ENCODE peak calls at places on chromosomes 16 and 17, in ten cellular contexts. E is fibroblast of lung, N is tibial nerve, Z is cardiac muscle cell, A is psoas muscle, L is thoracic aorta, J is prostate gland, R is stomach, V is left ventricle myocardium inferior, H is gastrocnemius medialis. C is an unnamed sample. For H3K9me3 and H3K4me1, the result is how much of the 10 kb centered on the place peaks cover.

GRCh38 chr16:79372504-79373184 is 227.9 kb downstream of the MAF start:
- DNase-seq in E (peak), N (no peak), Z (no peak), A (peak), L (no peak), J (no peak), R (no peak), V (no peak), H (no peak), C (no peak)

GRCh38 chr17:44707755-44708400 is 587 bp upstream of the DBF4B start:
- DNase-seq in E (no peak), N (no peak), Z (no peak), A (no peak), L (no peak), J (no peak), R (no peak), V (no peak), H (no peak), C (no peak)

GRCh38 chr17:55451758-55452468 is 30.3 kb upstream of the MMD start:
- DNase-seq in E (peak), N (no peak), Z (no peak), A (no peak), L (no peak), J (no peak), R (no peak), V (no peak), H (no peak), C (no peak)

GRCh38 chr17:51741447-51741846 is 417.1 kb downstream of the CA10 start:
- DNase-seq in E (no peak), N (no peak), Z (no peak), A (no peak), L (no peak), J (no peak), R (no peak), V (no peak), H (no peak), C (no peak)

GRCh38 chr16:77290451-77291110 is 91.4 kb downstream of the SYCE1L start:
- DNase-seq in E (peak), N (no peak), Z (no peak), A (no peak), L (no peak), J (no peak), R (no peak), V (no peak), H (no peak), C (no peak)

GRCh38 chr16:25734473-25735100 is 42.8 kb downstream of the HS3ST4 start:
- DNase-seq in E (no peak), N (no peak), Z (no peak), A (no peak), L (no peak), J (no peak), R (no peak), V (no peak), H (no peak), C (no peak)

GRCh38 chr16:73126453-73126853 is 78.5 kb upstream of the ZFHX3 start:
- DNase-seq in E (peak), N (no peak), Z (no peak), A (peak), L (no peak), J (no peak), R (no peak), V (peak), H (peak), C (peak)

GRCh38 chr17:27414271-27414670 is 42.0 kb upstream of the KSR1 start:
- DNase-seq in E (peak), N (no peak), Z (no peak), A (no peak), L (no peak), J (no peak), R (no peak), V (no peak), H (no peak), C (no peak)

GRCh38 chr16:8859913-8860881 is 8.6 kb downstream of the CARHSP1 start:
- DNase-seq in E (peak), N (peak), Z (no peak), A (peak), L (no peak), J (no peak), R (peak), V (peak), H (peak), C (peak)

GRCh38 chr16:86874141-86874540 is 295.8 kb downstream of the FOXL1 start:
- DNase-seq in E (no peak), N (no peak), Z (peak), A (no peak), L (no peak), J (no peak), R (no peak), V (no peak), H (no peak), C (no peak)

GRCh38 chr17:81191646-81192045 is 25.6 kb upstream of the AATK start:
- DNase-seq in E (no peak), N (no peak), Z (no peak), A (no peak), L (no peak), J (no peak), R (no peak), V (no peak), H (no peak), C (no peak)

GRCh38 chr16:51034481-51035109 is 116.5 kb downstream of the SALL1 start:
- DNase-seq in E (no peak), N (no peak), Z (no peak), A (no peak), L (no peak), J (no peak), R (no peak), V (no peak), H (no peak), C (no peak)

GRCh38 chr17:12415031-12415430 is 250.7 kb upstream of the MYOCD start:
- DNase-seq in E (peak), N (no peak), Z (no peak), A (no peak), L (no peak), J (no peak), R (no peak), V (no peak), H (no peak), C (no peak)

GRCh38 chr17:15343749-15344148 is 2.4 kb upstream of the TEKT3 start:
- DNase-seq in E (peak), N (no peak), Z (no peak), A (no peak), L (no peak), J (no peak), R (no peak), V (no peak), H (no peak), C (no peak)

GRCh38 chr17:2542456-2542855 is 30.8 kb upstream of the METTL16 start:
- DNase-seq in E (no peak), N (no peak), Z (no peak), A (no peak), L (no peak), J (no peak), R (no peak), V (no peak), H (no peak), C (no peak)

GRCh38 chr16:31064882-31065461 is 9.1 kb downstream of the ZNF668 start:
- DNase-seq in E (peak), N (peak), Z (no peak), A (peak), L (no peak), J (no peak), R (no peak), V (peak), H (peak), C (no peak)

GRCh38 chr17:78133971-78134898 is 3.7 kb downstream of the TMC8 start:
- DNase-seq in E (peak), N (no peak), Z (peak), A (no peak), L (no peak), J (peak), R (peak), V (no peak), H (no peak), C (no peak)

GRCh38 chr17:80743181-80743771 is 198.6 kb downstream of the RPTOR start:
- DNase-seq in E (no peak), N (no peak), Z (no peak), A (peak), L (no peak), J (no peak), R (no peak), V (no peak), H (peak), C (no peak)

GRCh38 chr17:78475211-78475610 is 96.8 kb downstream of the PGS1 start:
- DNase-seq in E (no peak), N (no peak), Z (no peak), A (no peak), L (no peak), J (no peak), R (no peak), V (no peak), H (no peak), C (no peak)

GRCh38 chr16:51756447-51757123 is 605.5 kb upstream of the SALL1 start:
- DNase-seq in E (no peak), N (no peak), Z (no peak), A (no peak), L (no peak), J (no peak), R (no peak), V (no peak), H (no peak), C (no peak)

GRCh38 chr17:22514315-22514714 is 822.0 kb downstream of the KCNJ18 start:
- DNase-seq in E (no peak), N (no peak), Z (no peak), A (no peak), L (no peak), J (no peak), R (no peak), V (no peak), H (no peak), C (no peak)

GRCh38 chr17:22514767-22515320 is 822.5 kb downstream of the KCNJ18 start:
- DNase-seq in E (no peak), N (no peak), Z (no peak), A (no peak), L (no peak), J (no peak), R (no peak), V (no peak), H (no peak), C (no peak)

GRCh38 chr17:22516861-22517636 is 824.7 kb downstream of the KCNJ18 start:
- DNase-seq in E (no peak), N (no peak), Z (no peak), A (no peak), L (no peak), J (no peak), R (no peak), V (no peak), H (no peak), C (no peak)

GRCh38 chr17:22517716-22518115 is 825.4 kb downstream of the KCNJ18 start:
- DNase-seq in E (no peak), N (no peak), Z (no peak), A (no peak), L (no peak), J (no peak), R (no peak), V (no peak), H (no peak), C (no peak)

GRCh38 chr17:22515599-22515998 is 823.3 kb downstream of the KCNJ18 start:
- DNase-seq in E (no peak), N (no peak), Z (no peak), A (no peak), L (no peak), J (no peak), R (no peak), V (no peak), H (no peak), C (no peak)
- H3K9me3 ChIP-seq in E (under half), N (under half), Z (under half), A (under half), L (under half), J (under half), R (under half), V (under half), H (under half), C (under half)

GRCh38 chr17:50715471-50715870 is 3.9 kb upstream of the LUC7L3 start:
- DNase-seq in E (no peak), N (no peak), Z (no peak), A (no peak), L (no peak), J (no peak), R (no peak), V (no peak), H (no peak), C (no peak)
- TF ChIP-seq CTCF in E (no peak), N (no peak), Z (no peak), A (no peak), L (no peak), J (no peak), R (no peak), V (no peak), H (no peak), C (no peak)

GRCh38 chr16:67448580-67448979 is 17.7 kb downstream of the HSD11B2 start:
- DNase-seq in E (no peak), N (no peak), Z (no peak), A (no peak), L (no peak), J (no peak), R (no peak), V (no peak), H (no peak), C (no peak)
- H3K4me1 ChIP-seq in E (under half), N (under half), Z (under half), A (half or more), L (under half), J (under half), R (half or more), V (half or more), H (half or more), C (half or more)

DNA sequence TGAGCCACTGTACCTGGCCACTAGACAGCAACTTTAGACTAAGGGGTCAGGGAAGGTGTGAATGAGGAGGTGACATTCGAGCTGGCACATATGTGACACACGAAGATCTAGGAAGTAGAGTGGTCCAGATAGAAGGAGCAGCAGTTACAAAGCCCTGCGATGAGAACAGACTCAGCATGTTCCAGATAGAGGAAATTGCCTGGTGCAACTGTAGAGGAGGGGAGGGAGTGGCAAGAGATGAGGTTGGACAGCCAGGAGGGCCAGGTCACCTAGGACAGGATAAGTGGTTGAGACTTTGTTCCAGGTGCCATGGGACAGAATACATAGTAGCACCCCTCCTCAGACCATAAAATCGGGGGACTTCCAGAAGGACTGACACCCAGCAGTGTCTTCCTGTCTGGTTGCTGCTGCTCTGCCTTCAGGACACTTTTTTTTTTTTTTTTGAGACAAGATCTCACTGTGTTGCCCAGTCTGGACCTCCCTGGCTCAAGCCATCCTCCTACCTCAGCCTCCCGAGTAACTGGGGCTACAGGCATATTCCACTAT is 11.0 kb upstream of the CENPT start:
- DNase-seq in E (no peak), N (no peak), Z (no peak), A (no peak), L (no peak), J (no peak), R (no peak), V (no peak), H (peak), C (no peak)
- H3K9me3 ChIP-seq in E (under half), N (under half), Z (under half), A (under half), L (under half), J (under half), R (under half), V (under half), H (under half), C (under half)

GRCh38 chr17:6427284-6427781 is 7.6 kb downstream of the AIPL1 start:
- DNase-seq in E (peak), N (no peak), Z (no peak), A (no peak), L (no peak), J (no peak), R (no peak), V (no peak), H (no peak), C (no peak)
- TF ChIP-seq CTCF in E (no peak), N (no peak), Z (no peak), A (no peak), L (no peak), J (no peak), R (no peak), V (no peak), H (no peak), C (no peak)

GRCh38 chr16:66574081-66574480 is 5.2 kb upstream of the CMTM2 start:
- DNase-seq in E (no peak), N (no peak), Z (no peak), A (no peak), L (no peak), J (no peak), R (no peak), V (no peak), H (no peak), C (no peak)
- H3K4me1 ChIP-seq in E (under half), N (under half), Z (under half), A (under half), L (under half), J (under half), R (under half), V (under half), H (under half), C (under half)

GRCh38 chr17:5184284-5184683 is 7.4 kb downstream of the ZNF594 start:
- DNase-seq in E (no peak), N (no peak), Z (no peak), A (no peak), L (no peak), J (no peak), R (no peak), V (no peak), H (no peak), C (no peak)

GRCh38 chr17:5181509-5182305 is 10.0 kb downstream of the ZNF594 start:
- DNase-seq in E (no peak), N (no peak), Z (no peak), A (no peak), L (no peak), J (no peak), R (no peak), V (no peak), H (no peak), C (no peak)

GRCh38 chr17:5183410-5183793 is 8.3 kb downstream of the ZNF594 start:
- DNase-seq in E (no peak), N (no peak), Z (no peak), A (no peak), L (no peak), J (no peak), R (no peak), V (no peak), H (no peak), C (no peak)

GRCh38 chr17:5182597-5183409 is 8.9 kb downstream of the ZNF594 start:
- DNase-seq in E (no peak), N (no peak), Z (no peak), A (no peak), L (no peak), J (no peak), R (no peak), V (no peak), H (no peak), C (no peak)

DNA sequence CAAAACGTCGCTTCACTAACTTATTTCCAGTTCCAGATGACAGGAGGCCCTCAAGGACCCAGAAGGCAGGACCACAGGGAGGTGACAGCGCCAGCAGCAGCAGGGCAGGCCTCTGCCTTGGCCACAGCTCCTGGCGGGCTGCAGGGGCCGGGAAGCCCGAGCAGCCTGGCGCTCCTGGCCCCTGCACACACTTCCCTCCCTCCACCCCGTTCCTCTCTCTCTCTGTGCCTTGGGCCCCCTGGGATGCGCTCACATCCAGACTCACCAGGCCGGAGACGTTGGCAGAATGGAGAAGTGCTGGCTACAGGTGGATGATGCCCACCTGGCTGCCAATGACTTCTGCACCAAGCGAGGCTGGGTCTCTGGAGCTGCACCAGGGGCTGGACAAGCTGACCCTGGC is 12.7 kb downstream of the ZNF594 start:
- DNase-seq in E (no peak), N (no peak), Z (no peak), A (no peak), L (no peak), J (no peak), R (no peak), V (no peak), H (no peak), C (no peak)
- H3K9me3 ChIP-seq in E (under half), N (half or more), Z (under half), A (half or more), L (half or more), J (under half), R (half or more), V (half or more), H (under half), C (half or more)

DNA sequence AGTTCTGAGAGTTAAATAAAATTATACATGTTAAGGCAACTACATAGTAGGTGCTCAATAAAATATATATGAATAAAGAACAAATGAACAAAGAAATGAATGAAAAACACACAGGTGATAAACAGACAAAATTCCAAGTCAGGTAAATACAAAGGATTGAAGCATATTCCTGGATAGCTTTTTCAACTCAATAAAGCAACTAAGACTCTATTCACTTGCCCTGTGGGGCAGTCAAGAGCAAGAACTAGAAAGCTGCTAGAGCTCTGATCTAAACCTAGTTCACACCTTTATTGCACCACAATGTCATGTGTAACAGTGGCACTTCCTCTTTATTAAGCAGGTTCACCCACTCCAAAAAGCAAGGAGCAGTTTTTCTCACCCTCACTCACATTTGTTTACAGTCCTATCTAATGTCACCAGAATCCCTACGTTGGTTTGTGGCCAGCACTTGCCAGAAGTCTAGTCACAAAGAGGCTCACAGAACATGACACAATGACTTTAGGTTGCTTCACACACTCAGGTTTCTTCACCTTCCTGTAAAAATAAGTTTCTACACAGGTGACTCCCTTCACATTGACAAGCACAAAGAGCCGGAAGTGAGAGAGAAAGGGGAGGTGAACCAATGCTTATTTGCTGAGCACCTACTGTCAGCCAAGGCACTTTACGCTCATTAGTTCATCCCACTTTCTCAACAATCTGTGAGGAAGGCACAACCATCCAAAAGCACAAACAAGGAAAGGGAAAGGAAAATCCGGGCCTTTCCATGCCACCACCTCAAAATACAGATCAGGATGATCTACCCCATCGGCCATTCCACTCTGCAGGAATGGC is 70.8 kb downstream of the XPO6 start:
- DNase-seq in E (no peak), N (no peak), Z (no peak), A (no peak), L (no peak), J (no peak), R (peak), V (no peak), H (peak), C (no peak)
- TF ChIP-seq CTCF in E (no peak), N (no peak), Z (no peak), A (no peak), L (no peak), J (no peak), R (no peak), V (no peak), H (no peak), C (no peak)

DNA sequence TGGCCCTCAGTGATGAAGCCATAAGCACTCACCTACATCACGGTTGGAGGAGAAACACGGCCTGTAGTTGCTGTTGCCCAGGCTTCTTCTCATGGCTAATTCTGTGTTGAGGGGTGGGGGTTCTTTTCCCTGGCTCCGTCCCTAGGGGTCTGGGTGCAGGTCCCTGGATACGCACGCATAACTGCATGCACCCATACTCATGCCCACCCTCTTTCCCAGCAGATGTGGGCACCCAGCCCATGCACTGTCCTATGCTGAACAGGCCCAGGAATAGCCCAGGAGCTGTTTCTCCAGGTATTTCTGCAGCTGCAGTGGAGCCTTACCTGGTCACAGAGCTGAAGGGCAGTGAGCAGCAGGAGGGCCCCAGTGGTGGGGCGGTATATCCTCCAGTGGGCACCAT is 18.1 kb downstream of the ST6GALNAC1 start:
- DNase-seq in E (no peak), N (no peak), Z (no peak), A (no peak), L (no peak), J (no peak), R (no peak), V (no peak), H (no peak), C (no peak)
- H3K4me1 ChIP-seq in E (under half), N (under half), Z (under half), A (under half), L (under half), J (under half), R (under half), V (under half), H (under half), C (under half)

C was measured in tibial artery.